ENCODE peak calls at places on chromosomes 1 and 21, in four cellular contexts. J is HEK293T; F is activated CD4-positive, alpha-beta T cell treated with anti-CD3 and anti-CD28 coated beads for 24 hours; Y is T-helper 17 cell. U is an unnamed sample.

GRCh38 chr1:177926201-177926600 is 43.7 kb downstream of the SEC16B start:
- DNase-seq in F (no peak), Y (no peak), J (no peak), U (no peak)

GRCh38 chr1:112841825-112842224 is 114.2 kb downstream of the SLC16A1 start:
- DNase-seq in J (no peak), F (no peak), Y (no peak), U (no peak)

GRCh38 chr1:175410560-175410959 is 218.0 kb upstream of the KIAA0040 start:
- DNase-seq in J (no peak), F (no peak), Y (no peak), U (no peak)

GRCh38 chr1:171753685-171754380 is 12.0 kb upstream of the VAMP4 start:
- DNase-seq in F (no peak), Y (no peak), J (no peak), U (no peak)

GRCh38 chr21:43372663-43373386 is 54.1 kb downstream of the SIK1 start:
- DNase-seq in J (no peak), F (no peak), Y (no peak), U (no peak)

GRCh38 chr1:199101139-199101538 is 462.3 kb downstream of the PTPRC start:
- DNase-seq in J (no peak), F (no peak), Y (no peak), U (no peak)

GRCh38 chr1:1373051-1373450 is 2.0 kb downstream of the AURKAIP1 start:
- DNase-seq in J (no peak), Y (no peak), F (no peak), U (no peak)

GRCh38 chr1:89546934-89547562 is 22.4 kb downstream of the LRRC8B start:
- DNase-seq in J (no peak), F (no peak), Y (no peak), U (no peak)

GRCh38 chr1:234433563-234434285 is 45.3 kb downstream of the TARBP1 start:
- DNase-seq in Y (no peak), F (no peak), J (no peak), U (no peak)

GRCh38 chr1:48582408-48582807 is 110.4 kb upstream of the SPATA6 start:
- DNase-seq in J (no peak), Y (no peak), F (no peak), U (no peak)

GRCh38 chr1:41695118-41695517 is 210.6 kb upstream of the EDN2 start:
- DNase-seq in Y (no peak), J (no peak), F (no peak), U (no peak)

GRCh38 chr1:39277876-39278275 is 73.4 kb downstream of the MACF1 start:
- DNase-seq in J (no peak), Y (no peak), F (no peak), U (no peak)